ENCODE peak calls at places on chromosome 13, in five cellular contexts. V is dorsolateral prefrontal cortex, J is mammary epithelial cell, I is GM23338, L is astrocyte of the cerebellum. C is an unnamed sample.

GRCh38 chr13:76470991-76471390 is 415.2 kb downstream of the KCTD12 start:
- DNase-seq in I (no peak), V (no peak), L (no peak), J (peak; percentile 8), C (no peak)

GRCh38 chr13:44713793-44714469 is 137.8 kb upstream of the TSC22D1 start:
- DNase-seq in L (peak; percentile 93), I (no peak), J (peak; percentile 91), V (no peak), C (peak; percentile 83)

GRCh38 chr13:97726664-97727235 is 226.7 kb upstream of the IPO5 start:
- DNase-seq in I (no peak), L (no peak), V (no peak), J (no peak), C (peak; percentile 43)

GRCh38 chr13:27704681-27705080 is 83.0 kb downstream of the POLR1D start:
- DNase-seq in V (no peak), J (peak; percentile 27), L (no peak), I (no peak), C (no peak)

GRCh38 chr13:101919541-101920306 is 467.2 kb downstream of the ITGBL1 start:
- DNase-seq in I (peak; percentile 77), J (no peak), L (no peak), V (no peak), C (no peak)

GRCh38 chr13:107669356-107669755 is 546.0 kb downstream of the LIG4 start:
- DNase-seq in J (peak; percentile 41), I (no peak), L (peak; percentile 9), V (no peak), C (no peak)

GRCh38 chr13:27124571-27124970 is 47.0 kb downstream of the USP12 start:
- DNase-seq in L (no peak), I (no peak), V (no peak), J (no peak), C (no peak)

GRCh38 chr13:33109801-33110200 is 93.6 kb downstream of the KL start:
- DNase-seq in I (peak; percentile 64), L (no peak), V (no peak), J (no peak), C (no peak)

GRCh38 chr13:46121033-46121432 is 16.2 kb upstream of the CPB2 start:
- DNase-seq in I (no peak), L (no peak), V (no peak), J (peak; percentile 44), C (no peak)

GRCh38 chr13:48656621-48657020 is 2.9 kb downstream of the CYSLTR2 start:
- DNase-seq in L (no peak), I (no peak), J (no peak), V (no peak), C (peak; percentile 25)

GRCh38 chr13:42740753-42741152 is 40.6 kb upstream of the FAM216B start:
- DNase-seq in V (no peak), J (no peak), I (peak; percentile 6), L (no peak), C (no peak)

GRCh38 chr13:102589291-102589822 is 7.4 kb upstream of the TPP2 start:
- DNase-seq in I (no peak), V (no peak), L (no peak), J (no peak), C (no peak)

GRCh38 chr13:75544681-75545333 is 4.8 kb upstream of the UCHL3 start:
- DNase-seq in J (peak; percentile 66), I (no peak), L (no peak), V (no peak), C (no peak)

GRCh38 chr13:50437252-50437651 is 406.2 kb downstream of the DLEU7 start:
- DNase-seq in J (no peak), L (no peak), I (no peak), V (no peak), C (peak; percentile 87)

GRCh38 chr13:110379905-110380341 is 72.8 kb downstream of the COL4A2 start:
- DNase-seq in J (no peak), V (no peak), L (no peak), I (peak; percentile 35), C (no peak)
- H3K4me3 ChIP-seq in J (no peak overlapping the region), V (no peak overlapping the region), L (no peak overlapping the region), I (peak overlapping the region; percentile 12), C (no peak overlapping the region)

GRCh38 chr13:113555141-113555540 is 29.4 kb upstream of the TFDP1 start:
- DNase-seq in L (no peak), V (no peak), I (no peak), J (no peak), C (no peak)
- H3K4me3 ChIP-seq in L (no peak overlapping the region), V (no peak overlapping the region), I (no peak overlapping the region), J (no peak overlapping the region), C (no peak overlapping the region)

GRCh38 chr13:114067886-114068722 is 64.3 kb downstream of the RASA3 start:
- DNase-seq in V (no peak), J (no peak), L (no peak), I (no peak), C (no peak)
- H3K4me3 ChIP-seq in V (no peak overlapping the region), J (no peak overlapping the region), L (no peak overlapping the region), I (no peak overlapping the region), C (no peak overlapping the region)

GRCh38 chr13:29593605-29594297 is 1.7 kb downstream of the SLC7A1 start:
- DNase-seq in V (no peak), J (no peak), L (no peak), I (no peak), C (no peak)
- H3K4me3 ChIP-seq in V (peak overlapping the region; percentile 80), J (peak overlapping the region; percentile 91), L (peak overlapping the region; percentile 56), I (peak overlapping the region; percentile 94), C (peak overlapping the region; percentile 88)

GRCh38 chr13:105956891-105957290 is 578.6 kb downstream of the EFNB2 start:
- DNase-seq in I (no peak), V (no peak), L (no peak), J (no peak), C (no peak)

GRCh38 chr13:105957769-105958438 is 577.6 kb downstream of the EFNB2 start:
- DNase-seq in L (no peak), I (no peak), J (no peak), V (no peak), C (no peak)

GRCh38 chr13:105948143-105948542 is 587.3 kb downstream of the EFNB2 start:
- DNase-seq in V (no peak), I (peak; percentile 20), L (no peak), J (no peak), C (no peak)

GRCh38 chr13:105952233-105952767 is 583.2 kb downstream of the EFNB2 start:
- DNase-seq in I (no peak), L (no peak), J (no peak), V (no peak), C (no peak)
- H3K4me3 ChIP-seq in I (no peak overlapping the region), L (no peak overlapping the region), J (no peak overlapping the region), V (no peak overlapping the region), C (no peak overlapping the region)

GRCh38 chr13:62626771-62627170 is 1211.1 kb upstream of the PCDH20 start:
- DNase-seq in J (no peak), V (no peak), I (peak; percentile 83), L (no peak), C (no peak)
- H3K4me3 ChIP-seq in J (no peak overlapping the region), V (no peak overlapping the region), I (no peak overlapping the region), L (no peak overlapping the region), C (no peak overlapping the region)

GRCh38 chr13:20118268-20119140 is 42.3 kb downstream of the GJA3 start:
- DNase-seq in V (no peak), L (no peak), I (peak; percentile 72), J (no peak), C (no peak)

GRCh38 chr13:20124303-20124702 is 36.5 kb downstream of the GJA3 start:
- DNase-seq in I (no peak), L (no peak), J (no peak), V (no peak), C (no peak)

GRCh38 chr13:20121154-20121515 is 39.7 kb downstream of the GJA3 start:
- DNase-seq in V (no peak), L (no peak), J (no peak), I (no peak), C (no peak)

GRCh38 chr13:20116213-20116612 is 44.6 kb downstream of the GJA3 start:
- DNase-seq in L (no peak), J (no peak), I (peak; percentile 65), V (no peak), C (no peak)

DNA sequence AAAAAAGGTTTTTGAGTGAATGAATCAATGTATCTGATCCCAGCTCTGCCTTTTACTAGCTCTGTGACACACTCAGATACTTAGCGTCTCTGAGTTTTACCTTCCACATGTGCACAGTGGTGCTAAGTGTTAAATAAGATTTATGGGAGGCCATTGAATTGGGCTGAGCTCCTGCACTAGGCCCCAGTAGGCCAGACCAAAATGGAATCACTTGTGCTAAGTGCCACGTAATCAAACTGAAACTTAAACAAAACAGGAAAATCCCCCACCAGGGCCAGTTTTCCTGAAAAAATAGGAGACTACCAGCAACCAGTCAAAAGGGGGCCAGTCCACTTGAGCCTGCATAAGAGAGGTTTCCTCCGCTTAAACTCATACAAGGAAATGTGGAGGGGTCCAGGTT is 40.9 kb downstream of the GJA3 start:
- DNase-seq in L (no peak), I (no peak), V (no peak), J (no peak), C (no peak)
- H3K4me3 ChIP-seq in L (no peak overlapping the region), I (peak overlapping the region; percentile 78), V (peak overlapping the region; percentile 33), J (no peak overlapping the region), C (no peak overlapping the region)

DNA sequence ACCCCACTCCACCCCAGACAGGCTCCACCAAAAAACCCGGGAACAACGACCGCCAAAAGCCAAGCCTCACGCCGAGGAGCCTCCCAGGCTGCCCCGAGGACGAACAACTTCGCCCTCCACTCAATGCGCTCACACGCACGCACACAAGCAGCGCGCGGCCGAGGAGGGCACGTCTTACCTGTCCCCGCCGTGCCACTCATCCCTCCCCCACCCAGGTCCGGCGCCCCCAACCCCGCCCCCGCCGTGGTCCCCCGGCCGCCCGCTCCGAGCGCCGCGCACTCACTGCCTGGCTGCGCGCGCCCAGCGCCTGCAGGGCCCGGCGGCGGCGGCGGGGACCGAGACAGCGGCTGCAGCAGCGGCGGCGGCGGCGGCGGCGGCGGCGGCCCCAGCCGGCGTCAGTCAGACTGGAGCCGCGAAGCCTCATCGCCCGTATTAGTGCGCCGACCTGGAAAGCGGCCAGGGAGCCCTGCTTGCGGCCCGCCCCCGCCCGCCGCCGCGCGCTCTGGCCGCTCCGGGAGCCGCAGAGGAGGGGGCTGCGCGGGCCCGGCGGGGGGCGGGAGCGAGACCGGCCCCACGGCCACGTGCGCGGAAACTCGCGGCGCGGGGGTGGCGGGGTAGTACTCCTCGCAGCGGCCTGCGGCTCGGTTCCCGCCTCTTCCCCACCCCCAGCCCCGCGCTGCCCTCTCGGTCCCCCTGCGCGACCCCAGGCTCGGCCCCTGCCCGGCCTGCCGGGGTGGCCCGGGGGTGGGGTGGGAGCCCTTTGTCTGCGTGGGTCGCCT is at the start of gene SMAD9:
- DNase-seq in J (peak; percentile 30), I (peak; percentile 78), V (peak; percentile 67), L (peak; percentile 26), C (peak; percentile 25)
- H3K4me3 ChIP-seq in J (peak within 1 kb of the TSS; percentile 54), I (peak within 1 kb of the TSS; percentile 84), V (peak within 1 kb of the TSS; percentile 62), L (peak within 1 kb of the TSS; percentile 65), C (peak within 1 kb of the TSS; percentile 72)

DNA sequence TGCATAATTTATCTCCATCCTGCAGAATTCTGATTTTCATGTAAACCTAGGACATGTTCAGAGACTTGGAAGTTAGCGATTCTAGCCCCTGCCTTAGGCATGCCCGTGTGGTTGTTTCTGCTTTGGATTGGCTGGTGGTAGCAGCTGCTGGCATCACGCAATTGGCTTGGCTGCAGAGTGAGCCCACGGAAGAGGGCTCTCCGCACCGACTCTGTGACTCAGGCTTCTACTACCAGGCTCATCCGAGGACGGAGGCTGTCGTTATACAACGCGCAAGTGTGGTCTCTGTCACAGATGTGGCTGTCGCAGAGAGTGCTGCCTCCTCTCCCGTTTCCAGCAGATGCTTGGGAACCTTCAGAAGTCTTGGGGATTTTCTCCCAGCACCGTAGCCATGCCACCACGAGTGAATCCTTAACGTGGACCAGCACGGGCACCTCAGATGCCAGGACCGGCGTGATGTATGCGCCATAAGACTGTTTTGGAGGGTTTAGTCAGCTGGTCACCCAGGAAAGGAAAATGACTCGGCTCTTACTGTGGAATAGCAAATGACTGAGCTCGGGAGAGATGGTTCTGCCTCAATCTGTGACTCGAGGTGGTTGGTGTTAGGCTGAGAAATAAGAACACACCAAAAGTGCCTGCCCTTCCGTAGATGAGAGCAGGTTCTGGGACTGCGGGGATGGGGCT is 61.0 kb upstream of the F7 start:
- DNase-seq in V (peak; percentile 59), I (no peak), L (no peak), J (no peak), C (no peak)
- H3K4me3 ChIP-seq in V (peak overlapping the region; percentile 75), I (no peak overlapping the region), L (no peak overlapping the region), J (no peak overlapping the region), C (no peak overlapping the region)

C was measured in retinal pigment epithelial cell.